ENCODE peak calls at places on chromosome 21, in four cellular contexts. L, O, D and M are unnamed samples.

GRCh38 chr21:46116846-46117585 is 19.1 kb downstream of the COL6A2 start:
- DNase-seq in L (peak), O (no peak), D (no peak), M (no peak)

GRCh38 chr21:39107739-39108138 is 75.5 kb downstream of the PSMG1 start:
- DNase-seq in D (no peak), O (no peak), L (no peak), M (no peak)

GRCh38 chr21:28337319-28337718 is 655.4 kb downstream of the LTN1 start:
- DNase-seq in L (no peak), O (no peak), D (peak), M (peak)

GRCh38 chr21:25573409-25574206 is 33.7 kb downstream of the MRPL39 start:
- DNase-seq in D (peak), O (no peak), L (no peak), M (peak)

GRCh38 chr21:41564871-41565281 is 56.9 kb upstream of the TMPRSS2 start:
- DNase-seq in L (no peak), D (no peak), O (no peak), M (no peak)

GRCh38 chr21:35705237-35705887 is 355.0 kb downstream of the SETD4 start:
- DNase-seq in O (no peak), D (no peak), L (no peak), M (no peak)

GRCh38 chr21:41481191-41481590 is 26.8 kb downstream of the TMPRSS2 start:
- DNase-seq in O (no peak), L (no peak), D (no peak), M (peak)

GRCh38 chr21:46457801-46458314 is 833 bp upstream of the DIP2A start:
- DNase-seq in D (peak), O (no peak), L (peak), M (peak)

GRCh38 chr21:26185021-26185420 is 14.5 kb upstream of the APP start:
- DNase-seq in D (no peak), L (no peak), O (no peak), M (no peak)

GRCh38 chr21:39406065-39406464 is 39.5 kb downstream of the LCA5L start:
- DNase-seq in O (no peak), L (no peak), D (no peak), M (no peak)

GRCh38 chr21:14864211-14865021 is 200.4 kb downstream of the NRIP1 start:
- DNase-seq in L (peak), O (peak), D (peak), M (peak)

GRCh38 chr21:44911384-44912157 is 9.1 kb downstream of the ITGB2 start:
- DNase-seq in O (no peak), D (no peak), L (no peak), M (no peak)
- H3K18ac ChIP-seq in O (no peak), D (no peak), L (no peak), M (no peak)

DNA sequence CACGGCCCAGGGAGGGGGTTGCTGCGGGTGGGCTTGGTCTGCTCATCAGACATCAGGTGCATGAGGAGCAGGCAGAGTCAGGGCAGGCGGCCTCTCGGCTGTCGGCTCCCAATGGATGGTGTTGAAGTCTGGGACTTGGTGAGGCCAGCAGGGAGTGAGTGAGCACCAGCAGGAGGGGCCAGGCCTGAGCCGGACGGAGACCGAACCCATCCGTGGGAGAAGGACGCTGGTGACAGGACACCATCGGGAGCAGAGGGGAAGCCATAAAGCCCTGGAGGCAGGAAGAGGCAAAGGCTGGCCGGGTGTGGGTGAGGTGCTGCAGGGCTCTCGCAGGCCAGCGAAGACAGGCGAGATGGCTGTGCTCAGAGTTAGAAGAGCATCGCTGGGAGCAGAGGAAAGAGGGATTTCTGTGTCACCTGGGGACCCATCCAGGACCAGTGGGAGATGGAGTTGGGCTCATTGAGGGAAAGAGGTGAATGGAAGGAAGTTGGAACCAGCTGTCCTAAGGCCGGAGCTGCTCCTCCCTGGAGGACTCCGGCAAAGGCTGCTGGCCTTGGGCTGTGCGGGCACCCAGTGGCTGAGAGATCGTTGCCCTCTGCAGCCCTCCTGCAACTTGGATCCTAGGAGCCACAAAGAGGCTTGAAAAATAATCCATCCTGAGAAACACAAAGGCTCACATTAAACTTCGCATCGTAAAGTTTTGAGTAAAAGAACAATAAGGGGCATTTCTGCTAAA is 49.9 kb downstream of the PDE9A start:
- DNase-seq in L (no peak), D (no peak), O (no peak), M (no peak)
- H3K56ac ChIP-seq in L (no peak), D (no peak), O (no peak), M (no peak)

DNA sequence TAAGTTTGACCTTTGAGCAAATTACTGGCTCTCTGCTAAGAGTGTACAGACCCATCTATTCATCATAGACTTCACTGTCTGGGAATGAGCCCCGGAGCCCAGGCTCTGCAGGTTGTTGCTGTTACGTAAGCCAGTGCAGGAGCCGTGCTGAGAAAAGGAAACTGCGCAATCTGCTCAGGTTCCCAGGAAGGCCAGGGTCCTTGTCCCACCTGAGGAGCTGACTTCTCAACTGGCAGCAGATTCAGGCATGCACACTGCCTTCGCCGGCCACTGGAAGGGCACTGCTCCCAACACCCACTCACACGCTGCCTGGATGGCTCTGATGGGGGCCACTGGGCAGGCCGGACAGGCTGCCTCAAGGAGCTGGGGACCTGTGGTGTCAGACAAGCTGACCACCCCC is 19.5 kb downstream of the RCAN1 start:
- DNase-seq in D (no peak), O (no peak), L (no peak), M (no peak)
- H3K18ac ChIP-seq in D (no peak), O (no peak), L (no peak), M (no peak)

DNA sequence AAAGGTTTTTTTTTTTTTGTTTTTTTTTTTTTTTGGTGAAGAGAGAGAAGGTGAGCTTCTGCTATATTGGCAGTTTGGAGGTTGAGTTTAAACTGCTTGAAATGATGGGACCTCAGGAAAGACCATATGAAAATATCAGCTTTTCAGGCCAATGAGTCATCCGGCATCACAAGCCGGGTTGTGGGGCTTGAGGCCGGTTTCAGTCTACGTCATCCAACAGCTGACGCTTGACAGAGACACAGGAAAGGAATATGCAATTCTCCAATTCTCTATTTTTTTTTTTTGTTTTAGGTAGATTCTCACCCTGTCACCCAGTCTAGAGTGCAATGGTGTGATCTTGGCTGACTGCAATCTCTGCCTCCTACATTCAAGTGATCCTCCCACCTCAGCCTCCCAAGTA is 52.4 kb downstream of the KCNJ6 start:
- DNase-seq in D (no peak), L (no peak), O (no peak), M (peak)
- H3K56ac ChIP-seq in D (no peak), L (no peak), O (no peak), M (no peak)

DNA sequence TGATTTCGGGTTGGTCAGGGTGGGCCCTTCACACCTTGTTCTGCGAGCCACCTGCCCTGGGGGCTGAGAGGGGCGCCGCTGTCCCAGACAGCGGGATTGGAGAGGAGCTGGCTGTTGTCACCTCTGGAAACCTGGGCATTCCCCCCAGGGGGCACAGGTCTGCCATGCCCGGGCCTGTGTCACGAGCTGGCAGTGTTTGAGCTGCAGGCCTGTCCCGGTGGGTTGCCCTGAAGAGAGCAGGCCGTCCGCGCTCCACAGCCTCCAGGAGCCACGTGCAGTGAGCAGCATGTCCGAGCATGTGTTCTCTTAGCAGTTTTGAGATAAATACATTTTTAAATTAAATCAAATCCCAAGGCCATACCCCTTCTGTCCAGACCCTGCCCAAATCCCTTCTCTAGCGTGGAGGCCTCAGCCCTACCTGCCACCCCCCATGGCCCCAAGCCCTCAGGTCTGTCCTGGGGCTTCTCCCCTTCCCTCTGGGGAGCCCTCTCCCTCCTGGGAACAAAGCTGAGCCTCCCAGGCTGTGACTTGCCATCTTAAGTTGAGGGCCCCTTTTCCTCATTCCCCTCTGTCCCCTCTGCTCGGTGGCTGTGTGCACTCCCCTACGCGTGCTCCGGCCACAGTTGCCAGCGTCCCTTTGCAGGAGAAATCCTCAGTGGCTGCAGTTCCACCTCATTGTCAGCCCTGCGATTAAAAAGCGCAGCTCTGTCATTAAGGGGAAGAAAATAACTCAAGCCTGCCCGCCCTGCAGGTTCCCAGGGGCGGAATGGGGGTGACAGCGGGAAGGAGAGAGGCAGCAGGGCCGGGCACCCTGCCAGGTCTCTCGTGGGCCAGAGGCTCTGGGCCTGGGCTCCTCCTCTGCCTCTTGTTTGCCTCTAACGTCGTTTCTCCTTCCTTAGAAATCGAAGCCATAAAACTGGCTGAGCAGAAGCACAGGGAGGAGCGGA is 26.6 kb downstream of the SLX9 start:
- DNase-seq in D (no peak), O (no peak), L (no peak), M (no peak)
- H3K18ac ChIP-seq in D (no peak), O (no peak), L (no peak), M (peak)

GRCh38 chr21:43829575-43830119 is 35.4 kb upstream of the AGPAT3 start:
- DNase-seq in D (no peak), O (no peak), L (no peak), M (no peak)
- H3K56ac ChIP-seq in D (no peak), O (no peak), L (no peak), M (no peak)

DNA sequence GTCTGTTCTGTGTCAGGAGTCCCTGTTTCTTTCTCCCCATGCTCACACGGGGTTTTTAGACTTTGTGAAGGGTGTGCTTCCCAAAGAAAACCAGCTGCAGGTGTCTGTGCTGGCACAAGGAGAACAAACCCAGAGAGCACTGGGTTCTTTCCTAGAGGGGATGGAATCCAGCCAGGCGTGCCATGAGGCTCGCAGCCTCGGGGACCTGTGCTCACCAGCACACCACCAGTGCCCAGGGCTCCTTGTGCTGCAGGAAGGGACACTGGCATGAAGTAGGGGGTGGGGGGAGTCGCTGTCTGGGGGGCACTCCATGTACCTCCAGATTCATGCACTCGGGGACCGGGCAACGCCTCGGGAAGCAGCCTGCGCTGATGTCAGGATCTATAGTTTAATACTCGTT is 57.9 kb downstream of the AGPAT3 start:
- DNase-seq in L (no peak), O (no peak), D (no peak), M (no peak)
- H3K18ac ChIP-seq in L (no peak), O (no peak), D (no peak), M (no peak)

GRCh38 chr21:17048974-17049373 is 463.9 kb upstream of the CXADR start:
- DNase-seq in O (no peak), D (no peak), L (peak), M (no peak)
- H3K56ac ChIP-seq in O (no peak), D (no peak), L (no peak), M (no peak)

DNA sequence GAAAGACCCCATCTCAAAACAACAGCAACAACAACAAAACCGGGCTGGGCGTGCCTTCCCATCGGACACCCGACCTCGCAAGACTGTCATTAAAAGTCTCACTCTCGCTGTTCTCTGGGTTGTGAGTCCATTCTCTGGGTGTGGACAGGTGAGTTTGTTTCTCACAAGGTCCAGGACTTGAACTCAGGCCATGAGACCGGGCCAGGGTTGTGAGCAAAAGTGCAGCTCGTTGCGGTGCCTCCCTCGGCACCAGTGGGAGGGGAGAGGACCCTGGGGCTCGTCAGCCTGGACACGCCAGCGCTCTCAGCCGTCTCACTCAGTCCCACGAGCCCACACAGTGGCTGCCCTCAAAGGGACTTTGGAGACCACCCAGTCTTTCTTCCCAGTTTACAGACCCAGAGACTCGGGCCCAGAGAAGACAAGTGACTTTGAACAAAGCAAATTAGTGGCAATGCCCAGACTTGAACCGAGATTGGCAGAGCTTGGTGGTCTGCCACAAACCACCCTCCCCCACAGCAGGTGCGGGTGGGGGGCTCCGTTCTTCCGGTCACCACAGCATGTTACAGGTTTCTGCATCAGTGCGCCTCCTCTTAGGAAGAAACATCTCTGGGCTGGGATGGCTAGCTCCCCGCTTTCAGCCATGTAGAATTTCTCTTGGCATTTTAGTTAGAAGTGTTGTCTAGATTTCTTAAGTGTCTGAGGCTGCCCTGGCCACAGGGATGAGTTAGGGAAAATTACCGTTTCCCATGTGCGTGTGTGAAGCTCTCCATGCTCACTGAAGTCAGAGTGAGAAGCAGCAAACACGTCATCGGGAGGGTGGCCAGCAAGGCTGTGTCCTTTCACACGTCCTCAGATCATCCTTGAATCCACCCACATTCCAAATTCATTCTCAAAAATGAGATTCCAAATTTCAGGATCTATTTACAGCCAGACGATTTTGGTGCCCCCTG is 28.3 kb downstream of the LRRC3 start:
- DNase-seq in O (no peak), D (no peak), L (no peak), M (peak)
- H3K18ac ChIP-seq in O (no peak), D (no peak), L (no peak), M (no peak)

GRCh38 chr21:44706706-44707615 is 4.4 kb downstream of the TSPEAR start:
- DNase-seq in L (no peak), D (no peak), O (no peak), M (no peak)
- H3K56ac ChIP-seq in L (no peak), D (peak), O (peak), M (no peak)